ENCODE peak calls at places on chromosomes 6 and 20, in four cellular contexts. J is HFFc6, S is RPMI7951, D is fibroblast of mammary gland. F is an unnamed sample.

GRCh38 chr6:130625825-130626500 is 201.2 kb upstream of the SMLR1 start:
- DNase-seq in J (peak), S (peak), D (peak), F (peak)

GRCh38 chr20:50496773-50497375 is 13.3 kb upstream of the PTPN1 start:
- DNase-seq in J (peak), S (peak), D (no peak), F (no peak)

GRCh38 chr20:38970302-38970701 is 8.2 kb downstream of the DHX35 start:
- DNase-seq in J (peak), S (peak), D (peak), F (peak)

GRCh38 chr20:1875762-1876161 is 19.4 kb upstream of the SIRPA start:
- DNase-seq in J (no peak), S (no peak), D (no peak), F (peak)

GRCh38 chr6:10901751-10902150 is 14.9 kb downstream of the SYCP2L start:
- DNase-seq in J (no peak), S (peak), D (no peak), F (no peak)

GRCh38 chr6:109229536-109229935 is 134.2 kb downstream of the CEP57L1 start:
- DNase-seq in J (peak), S (no peak), D (peak), F (no peak)

GRCh38 chr6:112269165-112269564 is 14.8 kb upstream of the LAMA4 start:
- DNase-seq in J (no peak), S (no peak), D (peak), F (no peak)

GRCh38 chr6:107665386-107665785 is 158.7 kb downstream of the SCML4 start:
- DNase-seq in J (peak), S (no peak), D (peak), F (peak)

GRCh38 chr6:107636486-107636885 is 146.6 kb downstream of the SOBP start:
- DNase-seq in J (no peak), S (no peak), D (no peak), F (no peak)

GRCh38 chr6:156866181-156866862 is 89.1 kb downstream of the ARID1B start:
- DNase-seq in J (peak), S (peak), D (peak), F (peak)

GRCh38 chr6:105382477-105382876 is 20.4 kb downstream of the PREP start:
- DNase-seq in J (no peak), S (no peak), D (no peak), F (no peak)

GRCh38 chr20:13736792-13737191 is 47.9 kb downstream of the ESF1 start:
- DNase-seq in J (peak), S (no peak), D (peak), F (peak)

GRCh38 chr20:38155811-38156210 is 9.3 kb downstream of the TGM2 start:
- DNase-seq in J (no peak), S (no peak), D (no peak), F (no peak)

GRCh38 chr6:138428943-138429616 is 25.1 kb downstream of the HEBP2 start:
- DNase-seq in J (peak), S (peak), D (peak), F (peak)

GRCh38 chr20:57661201-57662027 is 41.2 kb upstream of the ZBP1 start:
- DNase-seq in J (no peak), S (no peak), D (no peak), F (no peak)

GRCh38 chr6:5173862-5174643 is 86.7 kb downstream of the LYRM4 start:
- DNase-seq in J (no peak), S (peak), D (no peak), F (peak)

GRCh38 chr6:73923899-73924485 is 228.0 kb downstream of the CD109 start:
- DNase-seq in J (no peak), S (no peak), D (peak), F (no peak)

GRCh38 chr6:107493158-107494057 is 3.5 kb downstream of the SOBP start:
- DNase-seq in J (no peak), S (peak), D (peak), F (peak)

GRCh38 chr6:356828-357251 is 34.7 kb upstream of the IRF4 start:
- DNase-seq in J (no peak), S (no peak), D (no peak), F (no peak)

GRCh38 chr20:49270177-49270576 is 7.7 kb downstream of the ZNFX1 start:
- DNase-seq in J (no peak), S (peak), D (peak), F (peak)

GRCh38 chr20:9220874-9221547 is 152.1 kb downstream of the PLCB4 start:
- DNase-seq in J (peak), S (peak), D (peak), F (peak)

GRCh38 chr6:134105903-134106302 is 53.5 kb upstream of the SLC2A12 start:
- DNase-seq in J (no peak), S (no peak), D (no peak), F (no peak)

GRCh38 chr6:331622-332521 is 39.6 kb downstream of the DUSP22 start:
- DNase-seq in J (no peak), S (no peak), D (no peak), F (no peak)

GRCh38 chr6:37783831-37784584 is 35.5 kb upstream of the ZFAND3 start:
- DNase-seq in J (no peak), S (no peak), D (peak), F (peak)

GRCh38 chr20:1287306-1287705 is 21.2 kb downstream of the SNPH start:
- DNase-seq in J (no peak), S (no peak), D (no peak), F (no peak)

GRCh38 chr6:32081168-32081624 is 27.9 kb downstream of the TNXB start:
- DNase-seq in J (peak), S (peak), D (peak), F (peak)

GRCh38 chr6:112802154-112802553 is 455.0 kb downstream of the RFPL4B start:
- DNase-seq in J (peak), S (peak), D (peak), F (peak)

F was measured in mesenchymal stem cell.